ENCODE peak calls at places on chromosomes 7 and 10, in seven cellular contexts. D, K, B, C, F, T and V are unnamed samples.

GRCh38 chr7:2138146-2138765 is 94.5 kb downstream of the MAD1L1 start:
- DNase-seq in T (peak), D (no peak), B (no peak), K (no peak), C (no peak), F (no peak), V (no peak)

GRCh38 chr10:79129361-79129997 is 60.7 kb downstream of the ZMIZ1 start:
- DNase-seq in K (no peak), D (no peak), F (peak), B (peak), T (no peak), C (peak), V (no peak)

GRCh38 chr7:149285581-149285975 is 23.6 kb downstream of the ZNF783 start:
- DNase-seq in D (no peak), C (peak), K (no peak), T (no peak), B (peak), F (peak), V (no peak)

GRCh38 chr10:118522791-118523498 is 72.5 kb downstream of the PRLHR start:
- DNase-seq in B (peak), T (no peak), F (peak), D (no peak), K (no peak), C (no peak), V (no peak)

GRCh38 chr10:11746883-11747539 is 4.8 kb downstream of the ECHDC3 start:
- DNase-seq in D (no peak), B (peak), C (no peak), K (peak), F (no peak), T (no peak), V (no peak)

GRCh38 chr7:98872328-98872924 is 2.6 kb upstream of the TMEM130 start:
- DNase-seq in K (peak), B (peak), F (no peak), C (peak), T (no peak), D (peak), V (no peak)

GRCh38 chr10:105699504-105699903 is 1058.4 kb downstream of the SORCS3 start:
- DNase-seq in K (no peak), B (no peak), T (no peak), D (no peak), C (no peak), F (no peak), V (no peak)

GRCh38 chr10:58642283-58642682 is 129.6 kb downstream of the BICC1 start:
- DNase-seq in B (peak), D (no peak), F (peak), T (no peak), K (no peak), C (no peak), V (no peak)

GRCh38 chr10:46273506-46274477 is 13.0 kb upstream of the ANTXRL start:
- DNase-seq in F (no peak), T (peak), D (no peak), K (peak), B (no peak), C (no peak), V (no peak)

GRCh38 chr10:50653142-50653541 is 29.4 kb upstream of the SGMS1 start:
- DNase-seq in C (no peak), T (no peak), B (peak), F (peak), K (no peak), D (no peak), V (no peak)

GRCh38 chr7:44267178-44267577 is 58.2 kb downstream of the CAMK2B start:
- DNase-seq in B (no peak), K (no peak), F (no peak), T (no peak), C (no peak), D (no peak), V (no peak)

GRCh38 chr7:85595639-85596268 is 408.9 kb upstream of the SEMA3D start:
- DNase-seq in C (no peak), B (peak), F (peak), K (no peak), D (no peak), T (no peak), V (peak)

GRCh38 chr10:4391683-4392082 is 434.3 kb upstream of the AKR1E2 start:
- DNase-seq in T (no peak), B (no peak), D (no peak), F (no peak), K (no peak), C (no peak), V (no peak)

GRCh38 chr7:120591-120991 is 71.8 kb upstream of the FAM20C start:
- DNase-seq in T (no peak), D (no peak), K (no peak), B (no peak), F (no peak), C (no peak), V (no peak)

GRCh38 chr7:42237891-42238531 is 1.0 kb upstream of the GLI3 start:
- DNase-seq in B (peak), C (no peak), K (peak), T (no peak), F (peak), D (peak), V (no peak)

GRCh38 chr10:43203491-43204393 is 63.1 kb downstream of the RASGEF1A start:
- DNase-seq in C (no peak), F (no peak), B (no peak), K (peak), D (peak), T (peak), V (no peak)

GRCh38 chr7:86592185-86592584 is 51.5 kb upstream of the GRM3 start:
- DNase-seq in C (no peak), T (no peak), D (no peak), K (no peak), B (no peak), F (no peak), V (no peak)

GRCh38 chr7:127938588-127938987 is 92.6 kb downstream of the LRRC4 start:
- DNase-seq in D (no peak), C (no peak), B (peak), F (peak), T (no peak), K (no peak), V (peak)

GRCh38 chr10:31808258-31809218 is 120.1 kb downstream of the ARHGAP12 start:
- DNase-seq in T (no peak), F (peak), B (peak), K (no peak), C (no peak), D (peak), V (peak)

GRCh38 chr10:106608101-106608500 is 556.4 kb downstream of the SORCS1 start:
- DNase-seq in K (no peak), F (peak), D (no peak), C (no peak), B (peak), T (no peak), V (no peak)

GRCh38 chr7:17402628-17403278 is 104.3 kb downstream of the AHR start:
- DNase-seq in B (no peak), T (no peak), K (no peak), D (no peak), C (no peak), F (no peak), V (no peak)

GRCh38 chr10:33037726-33038125 is 79.7 kb upstream of the ITGB1 start:
- DNase-seq in K (no peak), B (no peak), T (no peak), F (no peak), D (no peak), C (no peak), V (no peak)

GRCh38 chr10:5614081-5614721 is 52.2 kb downstream of the ASB13 start:
- DNase-seq in T (no peak), B (peak), K (no peak), F (peak), C (no peak), D (no peak), V (no peak)

GRCh38 chr10:100021322-100021721 is 11.6 kb upstream of the DNMBP start:
- DNase-seq in B (no peak), D (no peak), K (no peak), C (no peak), F (no peak), T (no peak), V (no peak)

GRCh38 chr10:100022403-100022802 is 12.7 kb upstream of the DNMBP start:
- DNase-seq in C (no peak), B (peak), D (no peak), F (peak), T (no peak), K (no peak), V (no peak)

GRCh38 chr10:100020161-100020882 is 10.6 kb upstream of the DNMBP start:
- DNase-seq in D (no peak), K (no peak), F (no peak), B (no peak), C (peak), T (no peak), V (no peak)

GRCh38 chr10:100020883-100021248 is 11.1 kb upstream of the DNMBP start:
- DNase-seq in F (no peak), T (no peak), D (no peak), B (no peak), K (no peak), C (no peak), V (no peak)

DNA sequence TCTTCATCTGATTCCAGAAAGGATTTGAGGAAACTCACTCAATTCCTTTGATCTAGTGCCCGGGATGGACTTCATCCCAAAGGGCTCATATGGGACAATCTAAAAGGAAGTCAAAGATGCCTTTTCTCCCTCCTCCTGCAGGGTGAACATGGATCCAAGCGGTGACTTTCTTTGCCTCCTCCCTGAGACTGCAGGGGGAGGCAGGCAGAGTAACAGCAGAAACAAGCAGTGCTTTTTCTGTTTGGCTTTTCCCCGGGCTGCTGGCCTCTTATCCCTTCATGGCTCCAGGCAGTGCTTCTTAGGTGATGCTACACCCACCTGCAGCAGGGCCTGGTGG is 10.0 kb upstream of the DNMBP start:
- DNase-seq in B (peak), D (no peak), K (no peak), F (no peak), C (peak), T (no peak), V (no peak)
- TF ChIP-seq CTCF in B (no peak), D (no peak), K (no peak), F (no peak), C (no peak), T (no peak), V (peak)

GRCh38 chr7:82441916-82442478 is 1.6 kb downstream of the CACNA2D1 start:
- DNase-seq in K (no peak), F (peak), C (no peak), D (no peak), B (peak), T (no peak), V (no peak)

GRCh38 chr7:82443801-82444219 is 233 bp upstream of the CACNA2D1 start:
- DNase-seq in T (no peak), D (peak), C (peak), K (peak), B (peak), F (peak), V (peak)

GRCh38 chr7:82444220-82445049 is 858 bp upstream of the CACNA2D1 start:
- DNase-seq in D (no peak), K (no peak), F (no peak), B (no peak), C (peak), T (no peak), V (no peak)

GRCh38 chr7:82443044-82443800 is at the start of gene CACNA2D1:
- DNase-seq in C (peak), B (peak), F (no peak), D (peak), K (peak), T (no peak), V (no peak)

DNA sequence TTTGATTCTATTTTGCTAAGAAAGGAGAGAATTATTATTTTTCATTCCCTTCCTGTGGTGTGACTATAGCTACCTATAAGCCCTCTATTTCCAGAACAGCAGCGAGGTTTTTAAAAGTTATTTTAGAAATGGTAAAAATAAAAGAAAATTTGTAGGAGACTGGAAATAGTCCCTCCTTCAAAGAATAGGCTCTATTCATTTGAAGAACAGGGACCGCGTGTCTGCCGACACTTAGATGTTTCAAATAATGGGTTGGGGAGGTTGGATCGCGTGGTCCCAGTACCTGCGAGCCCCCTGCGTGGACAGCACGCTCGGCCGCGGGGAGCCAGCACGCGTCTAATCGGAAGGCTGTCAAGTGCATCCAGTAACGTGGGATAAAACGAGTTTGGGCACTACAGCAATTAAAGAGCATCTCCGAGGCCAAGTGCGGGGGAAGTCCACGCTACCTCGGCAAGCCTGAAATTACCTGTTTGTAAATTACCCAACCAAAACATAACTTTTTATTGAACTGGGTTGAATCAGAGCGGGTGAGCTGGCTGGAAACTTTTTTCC is 1.0 kb downstream of the CACNA2D1 start:
- DNase-seq in C (peak), B (no peak), T (no peak), D (peak), K (no peak), F (peak), V (no peak)
- H3K4me3 ChIP-seq in C (peak), B (peak), T (no peak), D (peak), K (peak), F (peak), V (peak)

DNA sequence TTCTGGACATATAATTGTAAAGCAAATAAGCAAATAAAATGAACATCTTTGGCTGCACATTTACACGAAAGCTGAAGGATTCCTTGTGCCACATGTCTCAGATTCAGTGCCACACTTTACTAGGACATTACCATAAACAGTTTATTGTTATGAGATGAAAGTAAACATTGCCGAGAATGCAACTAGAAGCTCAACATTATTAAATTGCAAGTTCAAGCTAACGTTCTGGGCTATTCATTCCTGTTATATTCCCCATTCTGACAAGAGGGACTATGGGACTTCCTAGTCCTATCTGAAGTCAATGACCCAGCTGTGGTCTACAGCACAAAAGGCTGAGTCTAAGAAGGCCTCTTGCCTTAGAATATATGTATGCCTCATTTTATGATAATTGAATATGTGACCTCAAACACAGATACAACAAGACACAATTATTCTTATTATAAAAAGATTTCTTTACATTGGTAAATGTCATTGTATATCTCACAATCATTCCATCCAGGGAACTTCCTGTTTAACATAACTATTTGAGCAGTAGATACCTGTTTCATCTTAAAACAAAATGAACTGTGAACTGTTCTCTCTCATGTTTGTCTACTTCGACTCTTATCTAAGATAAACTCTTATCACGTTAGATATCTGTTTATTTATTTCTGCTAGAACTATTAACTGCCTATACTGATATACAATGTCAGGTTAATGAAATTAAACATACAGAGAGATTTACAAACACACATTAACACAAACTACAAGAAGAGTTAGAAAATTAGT is 20.3 kb downstream of the ANK3 start:
- DNase-seq in K (no peak), F (no peak), T (no peak), D (no peak), B (no peak), C (no peak), V (no peak)
- TF ChIP-seq CTCF in K (no peak), F (no peak), T (no peak), D (no peak), B (no peak), C (no peak), V (no peak)

DNA sequence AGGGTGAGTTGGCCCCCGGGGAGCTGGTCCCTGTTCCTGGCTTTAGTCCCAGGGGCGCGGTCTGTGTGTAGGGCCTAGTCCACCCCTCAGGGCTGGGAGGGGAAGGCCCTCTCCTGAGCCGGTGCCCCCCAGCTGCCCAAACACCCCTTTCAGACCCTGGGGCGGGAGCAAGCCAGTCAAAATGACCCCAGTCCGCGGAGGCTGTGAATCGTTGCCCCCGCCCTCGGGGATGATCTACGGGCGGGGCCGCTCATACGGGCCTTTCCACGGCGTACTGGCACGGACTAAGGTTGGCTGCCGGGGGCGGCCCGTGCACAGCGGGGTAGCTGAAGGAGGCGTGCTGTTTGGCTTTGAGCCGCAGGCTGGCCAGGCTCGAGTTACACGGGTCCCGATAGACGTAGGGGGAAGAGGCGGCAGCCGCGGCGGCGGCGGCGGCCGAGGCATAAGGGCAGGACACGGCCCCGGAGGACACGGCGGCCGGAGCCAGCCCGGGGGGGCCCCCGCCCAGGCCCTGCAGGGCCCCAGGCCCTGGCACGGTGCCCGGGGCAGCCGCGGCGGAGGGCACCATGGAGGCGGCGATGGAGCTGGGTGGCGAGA is 4.3 kb downstream of the ELOVL3 start:
- DNase-seq in K (no peak), C (peak), D (no peak), F (peak), T (peak), B (peak), V (no peak)
- H3K4me3 ChIP-seq in K (peak), C (peak), D (peak), F (peak), T (peak), B (peak), V (peak)

DNA sequence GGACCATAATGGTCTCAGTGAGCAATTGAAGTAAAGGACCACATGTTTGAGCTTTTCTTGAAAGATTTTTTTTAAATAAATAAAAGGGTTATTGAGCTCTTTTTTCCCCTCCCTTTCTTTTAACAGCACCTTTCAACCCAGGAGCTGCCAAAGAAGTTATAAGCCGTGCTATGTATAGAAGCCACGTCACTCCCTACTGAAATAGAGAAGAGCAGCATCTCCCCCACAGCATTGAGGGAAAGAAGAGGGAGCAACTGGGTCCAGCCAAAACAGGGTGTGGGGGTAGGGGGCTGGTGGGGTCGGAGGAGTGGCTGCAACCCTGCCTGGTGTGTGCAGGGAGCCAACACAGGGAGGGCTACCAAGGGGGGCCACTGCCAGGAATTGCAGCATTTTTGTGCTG is 227.2 kb downstream of the PLXNA4 start:
- DNase-seq in T (no peak), K (no peak), F (no peak), C (no peak), D (no peak), B (no peak), V (no peak)
- TF ChIP-seq CTCF in T (no peak), K (no peak), F (no peak), C (no peak), D (no peak), B (no peak), V (no peak)

GRCh38 chr10:15718495-15719061 is 1.1 kb downstream of the ITGA8 start:
- DNase-seq in B (no peak), D (no peak), F (no peak), C (no peak), T (no peak), K (no peak), V (no peak)
- H3K4me3 ChIP-seq in B (peak), D (peak), F (no peak), C (no peak), T (no peak), K (peak), V (no peak)

DNA sequence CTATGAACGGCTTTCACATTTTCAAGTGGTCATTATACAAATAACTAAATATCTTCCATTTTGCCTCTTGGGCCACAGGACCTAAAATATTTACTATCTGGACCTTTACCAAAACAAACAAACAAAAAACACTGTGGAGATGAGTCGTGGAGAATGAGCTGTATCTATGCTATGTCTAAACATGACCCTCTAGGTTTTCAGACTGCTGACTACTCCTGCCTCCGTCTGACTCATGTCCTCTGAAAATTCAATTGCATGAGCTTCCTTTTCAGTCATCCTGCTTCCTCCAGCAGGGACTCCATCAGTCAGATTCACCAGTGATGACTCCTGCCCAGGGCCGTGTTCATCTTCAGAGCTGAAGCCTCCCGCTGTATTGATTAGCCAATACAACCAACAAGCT is 96.8 kb downstream of the COL28A1 start:
- DNase-seq in K (no peak), C (peak), D (no peak), B (peak), F (peak), T (no peak), V (no peak)
- TF ChIP-seq CTCF in K (no peak), C (no peak), D (no peak), B (no peak), F (no peak), T (no peak), V (no peak)